ENCODE peak calls at places on chromosomes 4 and X, in six cellular contexts. I is endothelial cell of umbilical vein, Y is A549, P is fibroblast of lung, O is breast epithelium, N is DND-41. Z is an unnamed sample.

GRCh38 chr4:185205697-185206342 is 2.0 kb upstream of the CFAP97 start:
- DNase-seq in I (peak; percentile 46), Y (no peak), P (no peak), O (no peak), N (no peak), Z (peak; percentile 68)

GRCh38 chrX:153387987-153388721 is 13.0 kb downstream of the PNMA6E start:
- DNase-seq in I (no peak), Y (no peak), P (no peak), O (no peak), N (no peak), Z (no peak)

GRCh38 chr4:83599183-83599582 is 63.3 kb downstream of the GPAT3 start:
- DNase-seq in I (peak; percentile 22), Y (no peak), P (peak; percentile 57), O (no peak), N (no peak), Z (peak; percentile 31)

GRCh38 chr4:108172231-108172779 is 3.6 kb upstream of the LEF1 start:
- DNase-seq in I (no peak), Y (no peak), P (peak; percentile 48), O (no peak), N (peak; percentile 83), Z (peak; percentile 72)

GRCh38 chrX:65740909-65741308 is 73.5 kb downstream of the MSN start:
- DNase-seq in I (no peak), Y (no peak), P (no peak), O (no peak), N (no peak), Z (no peak)

GRCh38 chr4:3136454-3136853 is 62.0 kb downstream of the HTT start:
- DNase-seq in I (peak; percentile 41), Y (no peak), P (no peak), O (no peak), N (no peak), Z (no peak)

GRCh38 chr4:2443061-2443730 is 24.4 kb downstream of the CFAP99 start:
- DNase-seq in I (no peak), Y (no peak), P (no peak), O (no peak), N (no peak), Z (no peak)

GRCh38 chr4:67762091-67762490 is 7.9 kb upstream of the GNRHR start:
- DNase-seq in I (peak; percentile 5), Y (no peak), P (peak; percentile 59), O (no peak), N (no peak), Z (peak; percentile 69)

GRCh38 chr4:98222306-98222705 is 38.9 kb upstream of the RAP1GDS1 start:
- DNase-seq in I (no peak), Y (no peak), P (no peak), O (no peak), N (no peak), Z (no peak)

GRCh38 chr4:119841361-119841760 is 212.8 kb upstream of the PDE5A start:
- DNase-seq in I (no peak), Y (no peak), P (no peak), O (no peak), N (no peak), Z (no peak)

GRCh38 chr4:6447561-6448290 is 24.7 kb downstream of the PPP2R2C start:
- DNase-seq in I (no peak), Y (no peak), P (no peak), O (no peak), N (no peak), Z (no peak)

GRCh38 chr4:144709793-144710525 is 64.0 kb downstream of the HHIP start:
- DNase-seq in I (peak; percentile 89), Y (peak; percentile 10), P (peak; percentile 89), O (no peak), N (no peak), Z (no peak)

GRCh38 chr4:137032242-137032641 is 500.1 kb downstream of the PCDH18 start:
- DNase-seq in I (no peak), Y (no peak), P (peak; percentile 9), O (no peak), N (no peak), Z (no peak)

GRCh38 chr4:122746485-122746965 is 14.0 kb downstream of the BBS12 start:
- DNase-seq in I (no peak), Y (no peak), P (no peak), O (no peak), N (no peak), Z (no peak)

GRCh38 chr4:155603360-155603891 is 63.2 kb upstream of the GUCY1A1 start:
- DNase-seq in I (no peak), Y (no peak), P (peak; percentile 87), O (no peak), N (no peak), Z (peak; percentile 28)

GRCh38 chrX:1392376-1393130 is 640 bp upstream of the SLC25A6 start:
- DNase-seq in I (no peak), Y (peak; percentile 56), P (peak; percentile 66), O (peak; percentile 73), N (no peak), Z (peak; percentile 58)

GRCh38 chrX:119503484-119503861 is 35.2 kb downstream of the SLC25A5 start:
- DNase-seq in I (peak; percentile 59), Y (peak; percentile 91), P (peak; percentile 89), O (peak; percentile 56), N (no peak), Z (no peak)

GRCh38 chr4:2934077-2934812 is 29.0 kb downstream of the NOP14 start:
- DNase-seq in I (peak; percentile 20), Y (peak; percentile 34), P (peak; percentile 48), O (peak; percentile 75), N (peak; percentile 35), Z (peak; percentile 58)

GRCh38 chrX:19760345-19760744 is 127.1 kb downstream of the SH3KBP1 start:
- DNase-seq in I (peak; percentile 1), Y (no peak), P (peak; percentile 8), O (no peak), N (no peak), Z (no peak)

GRCh38 chrX:19761554-19762295 is 125.7 kb downstream of the SH3KBP1 start:
- DNase-seq in I (no peak), Y (no peak), P (no peak), O (no peak), N (no peak), Z (no peak)

GRCh38 chrX:19760841-19761512 is 126.4 kb downstream of the SH3KBP1 start:
- DNase-seq in I (no peak), Y (no peak), P (peak; percentile 1), O (no peak), N (no peak), Z (no peak)

GRCh38 chrX:19756577-19757131 is 130.7 kb downstream of the SH3KBP1 start:
- DNase-seq in I (no peak), Y (no peak), P (no peak), O (no peak), N (no peak), Z (no peak)

GRCh38 chrX:19758536-19758935 is 128.9 kb downstream of the SH3KBP1 start:
- DNase-seq in I (no peak), Y (no peak), P (peak; percentile 31), O (no peak), N (no peak), Z (peak; percentile 59)
- H3K4me3 ChIP-seq in I (no peak overlapping the region), Y (no peak overlapping the region), P (no peak overlapping the region), O (no peak overlapping the region), N (no peak overlapping the region), Z (no peak overlapping the region)

GRCh38 chr4:157217708-157218107 is 2.8 kb upstream of the GRIA2 start:
- DNase-seq in I (peak; percentile 56), Y (no peak), P (peak; percentile 15), O (no peak), N (no peak), Z (peak; percentile 7)
- TF ChIP-seq CTCF in I (peak; percentile 24), Y (peak; percentile 47), P (peak; percentile 61), O (peak; percentile 30), N (no peak), Z (peak; percentile 24)

DNA sequence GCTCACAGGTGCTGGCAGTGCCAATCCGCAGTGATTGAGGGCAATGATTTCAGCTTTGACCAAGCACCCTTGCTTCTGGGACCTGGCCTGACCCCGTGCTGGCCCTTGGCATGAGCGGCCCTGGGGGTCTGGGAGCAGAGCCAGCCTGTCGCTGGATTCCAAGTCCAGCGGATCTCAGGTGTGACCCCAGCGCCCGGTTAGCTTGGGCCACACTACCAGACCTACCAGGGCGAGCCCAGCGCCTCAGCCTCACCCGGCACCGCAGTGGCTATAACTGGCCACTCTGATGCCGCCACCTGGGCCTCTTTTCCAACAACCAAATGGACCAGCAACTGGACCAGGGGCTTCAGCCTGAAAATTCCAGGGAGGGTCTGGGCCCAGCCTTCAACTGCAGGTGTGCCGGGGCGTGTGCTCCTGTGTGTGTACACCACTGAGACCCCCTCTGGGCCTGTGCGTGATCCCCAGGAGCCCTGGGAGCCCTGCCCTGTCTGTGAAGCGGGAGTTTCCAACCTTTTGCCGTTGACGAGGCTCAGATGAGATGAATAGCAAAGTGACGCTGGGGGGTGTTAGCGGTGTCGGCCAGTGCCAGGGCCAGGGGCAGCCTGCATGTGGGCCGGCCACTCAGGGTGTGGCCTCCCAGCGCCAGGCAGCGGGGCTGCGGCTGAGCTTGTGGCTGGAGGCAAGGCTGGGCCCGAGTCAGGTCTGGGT is 658 bp downstream of the SH3TC1 start:
- DNase-seq in I (peak; percentile 34), Y (peak; percentile 28), P (no peak), O (no peak), N (no peak), Z (peak; percentile 36)
- H3K4me3 ChIP-seq in I (peak overlapping the region; percentile 77), Y (peak overlapping the region; percentile 50), P (peak overlapping the region; percentile 38), O (peak overlapping the region; percentile 48), N (no peak overlapping the region), Z (peak overlapping the region; percentile 63)

DNA sequence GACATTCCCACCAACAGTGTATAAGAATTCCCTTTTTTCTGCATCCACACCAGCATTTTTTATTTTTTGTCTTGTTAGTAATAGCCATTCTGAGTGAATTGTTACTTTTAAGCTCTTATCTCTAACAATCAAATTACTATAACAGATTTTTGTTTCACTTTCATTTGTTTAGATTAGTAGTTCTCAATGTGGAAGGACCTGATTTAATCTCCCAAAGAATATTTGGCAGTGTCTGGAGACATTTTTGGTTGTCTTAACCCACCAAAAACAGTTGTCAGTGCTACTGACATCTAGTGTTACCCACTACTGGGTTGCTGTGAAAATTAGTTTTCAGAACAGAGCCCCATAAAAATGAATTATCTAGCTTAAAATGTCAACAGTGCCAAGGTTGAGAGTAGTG is 37.9 kb downstream of the RUFY3 start:
- DNase-seq in I (peak; percentile 29), Y (no peak), P (no peak), O (no peak), N (no peak), Z (no peak)
- TF ChIP-seq CTCF in I (no peak), Y (no peak), P (no peak), O (no peak), N (peak; percentile 32), Z (no peak)

GRCh38 chrX:88886908-88887307 is 139.9 kb downstream of the CPXCR1 start:
- DNase-seq in I (no peak), Y (no peak), P (no peak), O (no peak), N (no peak), Z (no peak)
- H3K4me3 ChIP-seq in I (no peak overlapping the region), Y (no peak overlapping the region), P (no peak overlapping the region), O (no peak overlapping the region), N (no peak overlapping the region), Z (no peak overlapping the region)

DNA sequence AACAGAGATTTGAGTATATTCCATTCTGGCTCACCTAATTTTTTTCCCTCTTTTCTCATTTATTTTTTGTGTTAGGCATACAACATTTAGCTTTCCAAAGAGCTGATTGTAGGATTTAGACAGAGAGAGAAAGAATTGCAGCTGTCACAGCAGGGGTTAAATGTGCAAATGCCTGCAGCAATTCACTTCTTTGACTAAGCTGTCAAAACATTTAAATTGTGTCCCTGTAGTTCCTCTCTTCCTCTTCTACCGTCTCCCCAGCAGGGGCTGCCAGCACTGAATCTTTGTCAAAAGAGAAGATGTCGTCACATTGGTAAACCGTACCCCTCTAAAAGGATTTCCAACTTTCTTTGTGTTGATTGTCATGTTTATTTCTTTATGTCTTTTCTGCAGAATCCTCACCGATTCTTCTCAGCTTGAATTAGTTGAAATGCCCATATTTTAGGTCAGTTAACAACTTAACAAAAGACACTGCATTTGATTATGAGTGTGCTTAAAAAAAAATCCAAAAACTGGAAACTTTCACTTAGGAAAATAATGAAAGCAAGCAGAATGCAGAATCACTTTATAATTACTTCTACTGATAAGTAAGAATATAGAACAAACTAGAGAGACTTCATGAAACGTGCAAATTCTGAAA is 111.1 kb upstream of the PTPN13 start:
- DNase-seq in I (no peak), Y (no peak), P (peak; percentile 15), O (no peak), N (peak; percentile 42), Z (no peak)
- TF ChIP-seq CTCF in I (no peak), Y (no peak), P (peak; percentile 40), O (no peak), N (peak; percentile 53), Z (no peak)